ENCODE peak calls at places on chromosomes 12 and 14, in eight cellular contexts. N is heart left ventricle, A is thoracic aorta, X is endothelial cell, O is gastrocnemius medialis, S is uterus, Y is brain microvascular endothelial cell, U is astrocyte of the spinal cord. C is an unnamed sample.

GRCh38 chr14:83874662-83875061 is 1655.3 kb upstream of the FLRT2 start:
- DNase-seq in N (no peak), A (no peak), X (no peak), O (no peak), S (no peak), Y (no peak), U (no peak), C (no peak)

GRCh38 chr14:35594616-35595015 is 60.7 kb downstream of the INSM2 start:
- DNase-seq in N (no peak), A (no peak), X (no peak), O (no peak), S (no peak), Y (no peak), U (peak), C (no peak)

GRCh38 chr12:53575502-53576264 is 50.5 kb downstream of the ATF7 start:
- DNase-seq in N (no peak), A (no peak), X (no peak), O (no peak), S (no peak), Y (peak), U (peak), C (no peak)

GRCh38 chr12:93085383-93086287 is 156.5 kb upstream of the EEA1 start:
- DNase-seq in N (no peak), A (no peak), X (no peak), O (no peak), S (no peak), Y (peak), U (no peak), C (no peak)

GRCh38 chr12:75177997-75178396 is 31.6 kb downstream of the KCNC2 start:
- DNase-seq in N (no peak), A (no peak), X (no peak), O (no peak), S (no peak), Y (peak), U (peak), C (no peak)

GRCh38 chr12:27355486-27355885 is 22.9 kb downstream of the BMAL2 start:
- DNase-seq in N (no peak), A (no peak), X (no peak), O (no peak), S (no peak), Y (no peak), U (no peak), C (no peak)

GRCh38 chr14:41604793-41605534 is 1.7 kb upstream of the LRFN5 start:
- DNase-seq in N (peak), A (no peak), X (peak), O (no peak), S (peak), Y (no peak), U (peak), C (peak)

GRCh38 chr14:59695198-59695597 is 118.6 kb upstream of the CCDC175 start:
- DNase-seq in N (no peak), A (peak), X (no peak), O (peak), S (no peak), Y (no peak), U (peak), C (no peak)

GRCh38 chr12:85005615-85006014 is 30.5 kb downstream of the TSPAN19 start:
- DNase-seq in N (no peak), A (no peak), X (no peak), O (no peak), S (no peak), Y (no peak), U (no peak), C (no peak)

GRCh38 chr12:56661560-56661959 is 15.8 kb upstream of the ATP5F1B start:
- DNase-seq in N (no peak), A (no peak), X (no peak), O (no peak), S (no peak), Y (no peak), U (no peak), C (no peak)

GRCh38 chr14:85079842-85080741 is 449.9 kb upstream of the FLRT2 start:
- DNase-seq in N (no peak), A (no peak), X (no peak), O (no peak), S (no peak), Y (no peak), U (no peak), C (no peak)

GRCh38 chr12:62522984-62523383 is 56.4 kb downstream of the MON2 start:
- DNase-seq in N (no peak), A (no peak), X (no peak), O (no peak), S (no peak), Y (no peak), U (no peak), C (no peak)

GRCh38 chr12:89827592-89827991 is 119.0 kb upstream of the ATP2B1 start:
- DNase-seq in N (no peak), A (no peak), X (no peak), O (no peak), S (no peak), Y (no peak), U (no peak), C (no peak)

GRCh38 chr14:29926701-29927595 is 699 bp downstream of the PRKD1 start:
- DNase-seq in N (peak), A (no peak), X (peak), O (peak), S (peak), Y (peak), U (peak), C (peak)

GRCh38 chr14:76426161-76426696 is 50.3 kb downstream of the ESRRB start:
- DNase-seq in N (no peak), A (no peak), X (no peak), O (no peak), S (no peak), Y (no peak), U (no peak), C (no peak)

GRCh38 chr12:97616936-97617335 is 154.3 kb downstream of the RMST start:
- DNase-seq in N (no peak), A (no peak), X (no peak), O (no peak), S (no peak), Y (no peak), U (no peak), C (no peak)

GRCh38 chr12:12901158-12901791 is 9.9 kb downstream of the GPRC5A start:
- DNase-seq in N (peak), A (peak), X (no peak), O (peak), S (peak), Y (peak), U (peak), C (no peak)

GRCh38 chr12:26124491-26125450 is at the start of gene BHLHE41:
- DNase-seq in N (peak), A (peak), X (peak), O (peak), S (peak), Y (peak), U (peak), C (peak)

GRCh38 chr14:53391156-53391555 is 238.0 kb upstream of the DDHD1 start:
- DNase-seq in N (no peak), A (no peak), X (no peak), O (no peak), S (peak), Y (peak), U (peak), C (no peak)

GRCh38 chr12:22538336-22538735 is 6.0 kb downstream of the C2CD5 start:
- DNase-seq in N (no peak), A (no peak), X (no peak), O (no peak), S (no peak), Y (no peak), U (no peak), C (no peak)

GRCh38 chr12:108653082-108653516 is 19.4 kb upstream of the SELPLG start:
- DNase-seq in N (no peak), A (no peak), X (no peak), O (no peak), S (no peak), Y (no peak), U (no peak), C (no peak)

GRCh38 chr14:105470812-105471771 is 3.5 kb upstream of the CRIP2 start:
- DNase-seq in N (peak), A (no peak), X (peak), O (no peak), S (no peak), Y (no peak), U (peak), C (no peak)

GRCh38 chr14:102084931-102085330 is 1.9 kb downstream of the HSP90AA1 start:
- DNase-seq in N (no peak), A (no peak), X (no peak), O (no peak), S (no peak), Y (no peak), U (no peak), C (no peak)

GRCh38 chr12:92993259-92993658 is 64.2 kb upstream of the EEA1 start:
- DNase-seq in N (no peak), A (no peak), X (no peak), O (no peak), S (no peak), Y (no peak), U (no peak), C (no peak)

GRCh38 chr12:58871557-58871956 is 48.7 kb downstream of the LRIG3 start:
- DNase-seq in N (no peak), A (no peak), X (no peak), O (no peak), S (no peak), Y (no peak), U (no peak), C (no peak)

DNA sequence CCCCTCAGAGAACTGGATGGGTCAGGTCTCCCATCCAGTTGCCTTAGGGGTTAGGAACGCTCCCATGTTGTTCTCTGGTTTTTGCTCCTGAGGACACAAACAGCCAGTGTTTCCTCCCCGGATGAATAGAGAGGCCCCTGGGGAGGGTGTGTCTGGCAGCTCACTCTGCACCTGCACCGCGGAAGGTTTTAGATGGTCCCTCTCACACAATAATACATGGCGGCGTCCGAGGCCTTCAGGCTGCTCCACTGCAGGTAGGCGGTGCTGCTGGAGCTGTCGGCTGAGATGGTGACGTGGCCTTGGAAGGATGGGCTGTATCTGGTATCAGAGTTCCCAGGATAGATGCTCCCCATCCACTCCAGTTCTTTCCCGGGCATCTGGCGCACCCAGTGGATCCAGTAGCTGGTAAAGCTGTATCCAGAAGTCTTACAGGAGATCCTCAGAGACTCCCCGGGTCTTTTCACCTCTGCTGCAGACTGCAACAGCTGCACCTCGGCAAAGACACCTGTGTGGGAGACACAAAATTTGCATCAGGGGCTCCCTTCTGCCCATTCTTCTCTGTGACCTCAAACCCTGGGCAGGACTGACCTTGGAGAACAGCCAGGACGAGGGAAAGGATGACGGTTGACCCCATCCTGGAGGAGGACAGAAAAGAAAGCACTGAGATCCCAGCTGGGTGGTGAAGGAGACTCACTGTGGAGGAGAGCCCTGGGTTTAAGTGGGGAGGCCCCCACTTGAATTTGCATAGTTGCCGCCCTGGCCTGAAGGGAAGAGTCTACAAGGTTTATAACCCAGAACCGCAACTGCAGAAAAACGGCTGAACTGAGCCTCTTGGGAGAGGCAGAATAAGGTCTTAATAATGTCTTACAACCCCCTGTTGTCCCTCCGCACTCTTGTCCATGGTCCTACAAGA is 1324.8 kb downstream of the TMEM121 start:
- DNase-seq in N (no peak), A (no peak), X (no peak), O (no peak), S (no peak), Y (no peak), U (no peak), C (no peak)
- TF ChIP-seq CTCF in N (no peak), A (no peak), X (no peak), O (no peak), S (no peak), Y (no peak), U (no peak), C (no peak)

GRCh38 chr12:95944108-95944704 is 1.1 kb downstream of the AMDHD1 start:
- DNase-seq in N (no peak), A (no peak), X (no peak), O (no peak), S (no peak), Y (no peak), U (no peak), C (no peak)

GRCh38 chr12:95942106-95942531 is 295 bp downstream of the CCDC38 start:
- DNase-seq in N (no peak), A (no peak), X (no peak), O (no peak), S (no peak), Y (no peak), U (peak), C (no peak)

GRCh38 chr12:95940514-95940913 is 1.9 kb downstream of the CCDC38 start:
- DNase-seq in N (no peak), A (no peak), X (no peak), O (no peak), S (no peak), Y (no peak), U (no peak), C (no peak)

GRCh38 chr12:95942532-95943230 is at the start of gene CCDC38:
- DNase-seq in N (peak), A (peak), X (peak), O (peak), S (peak), Y (peak), U (peak), C (peak)

GRCh38 chr12:95943231-95943842 is at the start of gene AMDHD1:
- DNase-seq in N (peak), A (no peak), X (peak), O (peak), S (peak), Y (peak), U (peak), C (no peak)
- TF ChIP-seq CTCF in N (no peak), A (peak), X (no peak), O (peak), S (peak), Y (peak), U (no peak), C (peak)

DNA sequence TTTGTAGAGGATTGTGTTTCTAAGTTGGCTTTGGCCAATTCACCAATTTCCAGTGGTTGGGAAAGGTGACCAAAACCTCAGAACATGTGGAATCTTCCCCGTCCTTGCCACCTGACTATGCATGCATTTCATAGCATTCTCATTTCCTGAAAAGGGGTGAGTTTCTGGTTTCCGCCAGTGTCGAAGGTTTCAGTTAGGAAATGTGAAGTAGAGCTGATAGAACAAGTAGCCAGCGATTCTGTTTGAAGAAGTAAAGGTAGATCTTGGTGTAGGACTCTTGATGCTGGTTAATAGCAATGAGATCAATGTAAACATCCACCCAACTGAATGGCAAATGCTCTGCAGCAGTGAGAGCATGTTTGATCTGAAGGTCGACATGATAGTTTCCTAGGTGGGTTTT is 15.9 kb downstream of the SMOC1 start:
- DNase-seq in N (no peak), A (no peak), X (no peak), O (no peak), S (no peak), Y (no peak), U (no peak), C (no peak)
- TF ChIP-seq CTCF in N (no peak), A (no peak), X (no peak), O (no peak), S (no peak), Y (no peak), U (no peak), C (no peak)

DNA sequence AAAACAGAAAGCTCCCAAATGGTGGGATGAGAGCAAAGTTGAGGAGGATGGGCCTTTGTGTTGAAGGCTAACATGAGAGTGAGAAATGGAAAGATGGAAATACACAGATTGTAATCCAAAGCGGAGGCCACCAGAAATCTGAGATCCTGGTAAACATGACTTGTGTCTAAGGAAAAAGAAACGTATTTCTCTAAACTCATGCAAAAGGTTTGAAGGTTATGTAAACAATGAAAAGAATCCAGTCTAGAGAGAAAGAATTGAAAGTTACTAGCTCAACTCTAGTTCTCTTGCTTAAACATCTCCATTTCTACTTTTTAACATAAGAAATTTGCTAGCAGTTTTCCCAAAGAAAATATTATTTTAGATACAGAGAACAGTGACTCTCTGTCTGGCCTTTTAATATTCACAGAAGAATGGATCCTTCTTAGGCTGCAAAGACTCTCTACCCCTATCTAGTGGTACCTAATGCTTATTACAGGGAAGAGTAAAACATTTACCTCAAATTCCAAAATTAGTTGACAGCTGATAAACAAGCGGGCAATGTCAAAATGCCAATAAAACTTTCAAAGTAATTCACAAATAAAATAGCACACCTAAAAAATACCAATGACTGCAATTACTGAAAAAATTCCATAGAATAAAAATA is 75.8 kb upstream of the SOX5 start:
- DNase-seq in N (no peak), A (no peak), X (no peak), O (no peak), S (no peak), Y (no peak), U (peak), C (no peak)
- TF ChIP-seq CTCF in N (no peak), A (peak), X (peak), O (no peak), S (no peak), Y (peak), U (peak), C (no peak)

GRCh38 chr12:115871714-115872113 is 405.8 kb downstream of the MED13L start:
- DNase-seq in N (no peak), A (no peak), X (peak), O (no peak), S (no peak), Y (peak), U (peak), C (no peak)
- TF ChIP-seq CTCF in N (peak), A (peak), X (peak), O (peak), S (no peak), Y (peak), U (peak), C (peak)

C was measured in pancreas.